ENCODE peak calls at places on chromosomes 11 and 22, in six cellular contexts. D, C, Y, Q, X and V are unnamed samples.
A peak's percentile ranks its signal among the peaks of the same experiment; 100 is the strongest.

GRCh38 chr22:27238935-27239510 is 562.5 kb downstream of the MN1 start:
- DNase-seq in D (no peak), Q (no peak), C (peak; percentile 93), X (no peak), Y (no peak), V (no peak)

GRCh38 chr11:1784761-1785650 is 21.3 kb upstream of the CTSD start:
- DNase-seq in X (no peak), D (no peak), C (no peak), Y (no peak), Q (no peak), V (no peak)

GRCh38 chr22:29306830-29307657 is 594 bp downstream of the GAS2L1 start:
- DNase-seq in Q (peak; percentile 56), C (no peak), Y (no peak), D (no peak), X (no peak), V (peak; percentile 44)

GRCh38 chr22:41524283-41524682 is 20.0 kb downstream of the POLR3H start:
- DNase-seq in D (no peak), Q (no peak), X (no peak), Y (no peak), C (no peak), V (no peak)

GRCh38 chr11:76419896-76420295 is 24.9 kb upstream of the EMSY start:
- DNase-seq in Q (peak; percentile 18), Y (peak; percentile 35), D (no peak), X (no peak), C (no peak), V (peak; percentile 16)

GRCh38 chr11:119496997-119497396 is 74.0 kb upstream of the THY1 start:
- DNase-seq in Q (no peak), X (no peak), C (no peak), Y (no peak), D (no peak), V (no peak)

GRCh38 chr22:47593911-47594311 is 831.5 kb downstream of the TBC1D22A start:
- DNase-seq in Y (no peak), D (no peak), Q (no peak), X (no peak), C (no peak), V (no peak)

GRCh38 chr11:75547617-75548054 is 14.4 kb upstream of the SERPINH1 start:
- DNase-seq in D (no peak), Q (peak; percentile 40), X (peak; percentile 29), C (peak; percentile 69), Y (no peak), V (no peak)

GRCh38 chr22:29706991-29707390 is 12.8 kb upstream of the CABP7 start:
- DNase-seq in D (no peak), C (no peak), X (no peak), Y (no peak), Q (no peak), V (no peak)

GRCh38 chr11:14029971-14030531 is 67.5 kb downstream of the SPON1 start:
- DNase-seq in D (no peak), Q (no peak), X (no peak), Y (no peak), C (no peak), V (no peak)

GRCh38 chr22:39175127-39176066 is 22.9 kb upstream of the CBX7 start:
- DNase-seq in C (peak; percentile 46), X (no peak), D (no peak), Y (no peak), Q (no peak), V (no peak)

GRCh38 chr11:76269247-76269646 is 62.9 kb upstream of the WNT11 start:
- DNase-seq in Y (no peak), D (no peak), X (no peak), Q (no peak), C (no peak), V (no peak)

GRCh38 chr11:28767574-28767973 is 659.4 kb downstream of the METTL15 start:
- DNase-seq in Q (no peak), X (no peak), C (peak; percentile 87), D (no peak), Y (no peak), V (no peak)